ENCODE peak calls at places on chromosomes 12 and 14, in four cellular contexts. One of them, this sample, is unnamed.

GRCh38 chr14:74596747-74597456 is 15.1 kb downstream of the LTBP2 start:
- DNase-seq in GM19239: no peak
- DNase-seq in pancreas: no peak
- DNase-seq in breast epithelium: no peak
- DNase-seq in this sample: no peak

GRCh38 chr12:105841880-105842279 is 296.9 kb downstream of the NUAK1 start:
- DNase-seq in breast epithelium: no peak
- DNase-seq in GM19239: no peak
- DNase-seq in pancreas: no peak
- DNase-seq in this sample: no peak

GRCh38 chr12:106248177-106248848 is 493 bp upstream of the CKAP4 start:
- DNase-seq in breast epithelium: no peak
- DNase-seq in pancreas: peak
- DNase-seq in GM19239: peak
- DNase-seq in this sample: peak

GRCh38 chr14:100605706-100606686 is 18.8 kb upstream of the BEGAIN start:
- DNase-seq in breast epithelium: no peak
- DNase-seq in pancreas: no peak
- DNase-seq in GM19239: no peak
- DNase-seq in this sample: no peak

GRCh38 chr12:29797565-29798360 is 14.0 kb upstream of the TMTC1 start:
- DNase-seq in pancreas: no peak
- DNase-seq in breast epithelium: no peak
- DNase-seq in GM19239: no peak
- DNase-seq in this sample: no peak

GRCh38 chr14:54172562-54172961 is 215.9 kb upstream of the BMP4 start:
- DNase-seq in pancreas: no peak
- DNase-seq in breast epithelium: no peak
- DNase-seq in GM19239: no peak
- DNase-seq in this sample: no peak

GRCh38 chr12:72146495-72146894 is 125.7 kb upstream of the TRHDE start:
- DNase-seq in pancreas: no peak
- DNase-seq in GM19239: no peak
- DNase-seq in breast epithelium: no peak
- DNase-seq in this sample: no peak

GRCh38 chr14:53501361-53502320 is 348.5 kb upstream of the DDHD1 start:
- DNase-seq in breast epithelium: no peak
- DNase-seq in GM19239: no peak
- DNase-seq in pancreas: no peak
- DNase-seq in this sample: no peak

GRCh38 chr12:91109148-91109564 is 2.1 kb downstream of the LUM start:
- DNase-seq in pancreas: peak
- DNase-seq in GM19239: no peak
- DNase-seq in breast epithelium: peak
- DNase-seq in this sample: peak

GRCh38 chr12:98352218-98352811 is 163.1 kb upstream of the TMPO start:
- DNase-seq in breast epithelium: no peak
- DNase-seq in GM19239: no peak
- DNase-seq in pancreas: no peak
- DNase-seq in this sample: no peak

GRCh38 chr12:26028953-26029740 is 70.7 kb downstream of the RASSF8 start:
- DNase-seq in GM19239: peak
- DNase-seq in pancreas: peak
- DNase-seq in breast epithelium: no peak
- DNase-seq in this sample: no peak

GRCh38 chr14:48275301-48275700 is 599.9 kb upstream of the MDGA2 start:
- DNase-seq in pancreas: no peak
- DNase-seq in GM19239: no peak
- DNase-seq in breast epithelium: no peak
- DNase-seq in this sample: no peak

GRCh38 chr12:1920436-1920835 is 2.0 kb upstream of the CACNA2D4 start:
- DNase-seq in GM19239: no peak
- DNase-seq in breast epithelium: no peak
- DNase-seq in pancreas: no peak
- DNase-seq in this sample: no peak

GRCh38 chr14:34554540-34555250 is 15.2 kb upstream of the EAPP start:
- DNase-seq in pancreas: no peak
- DNase-seq in GM19239: no peak
- DNase-seq in breast epithelium: no peak
- DNase-seq in this sample: no peak

GRCh38 chr12:22658214-22658613 is 33.2 kb downstream of the ETNK1 start:
- DNase-seq in GM19239: no peak
- DNase-seq in pancreas: no peak
- DNase-seq in breast epithelium: no peak
- DNase-seq in this sample: no peak

GRCh38 chr12:45572114-45572513 is 157.4 kb upstream of the ARID2 start:
- DNase-seq in breast epithelium: no peak
- DNase-seq in GM19239: no peak
- DNase-seq in pancreas: no peak
- DNase-seq in this sample: no peak

GRCh38 chr14:36901846-36902245 is 240.2 kb downstream of the PAX9 start:
- DNase-seq in breast epithelium: no peak
- DNase-seq in pancreas: no peak
- DNase-seq in GM19239: no peak
- DNase-seq in this sample: no peak

This sample was measured in suprapubic skin.